ENCODE peak calls at places on chromosome 14, in ten cellular contexts. One of them, this sample, is unnamed.
A peak's percentile ranks its signal among the peaks of the same experiment; 100 is the strongest.

GRCh38 chr14:67068246-67068645 is 121.0 kb upstream of the GARIN2 start:
- DNase-seq in left ventricle myocardium inferior: no peak
- DNase-seq in prostate gland: no peak
- DNase-seq in GM23338: no peak
- DNase-seq in body of pancreas: no peak
- DNase-seq in Peyer's patch: no peak
- DNase-seq in cardiac muscle cell: no peak
- DNase-seq in mesendoderm: no peak
- DNase-seq in aorta: no peak
- DNase-seq in suprapubic skin: no peak
- DNase-seq in this sample: no peak

GRCh38 chr14:30875788-30876053 is 1.4 kb downstream of the COCH start:
- DNase-seq in aorta: no peak
- DNase-seq in cardiac muscle cell: no peak
- DNase-seq in prostate gland: no peak
- DNase-seq in GM23338: peak; percentile 48
- DNase-seq in body of pancreas: no peak
- DNase-seq in left ventricle myocardium inferior: no peak
- DNase-seq in suprapubic skin: no peak
- DNase-seq in Peyer's patch: no peak
- DNase-seq in mesendoderm: no peak
- DNase-seq in this sample: no peak

GRCh38 chr14:77032854-77033621 is 4.5 kb upstream of the IRF2BPL start:
- DNase-seq in Peyer's patch: peak; percentile 87
- DNase-seq in GM23338: peak; percentile 87
- DNase-seq in mesendoderm: peak; percentile 96
- DNase-seq in prostate gland: peak; percentile 97
- DNase-seq in body of pancreas: peak; percentile 96
- DNase-seq in suprapubic skin: peak; percentile 97
- DNase-seq in aorta: peak; percentile 97
- DNase-seq in left ventricle myocardium inferior: peak; percentile 94
- DNase-seq in cardiac muscle cell: peak; percentile 88
- DNase-seq in this sample: peak; percentile 93

GRCh38 chr14:96177766-96178377 is 26.8 kb upstream of the BDKRB2 start:
- DNase-seq in prostate gland: no peak
- DNase-seq in aorta: no peak
- DNase-seq in left ventricle myocardium inferior: no peak
- DNase-seq in Peyer's patch: no peak
- DNase-seq in mesendoderm: no peak
- DNase-seq in cardiac muscle cell: peak; percentile 23
- DNase-seq in body of pancreas: no peak
- DNase-seq in GM23338: no peak
- DNase-seq in suprapubic skin: no peak
- DNase-seq in this sample: no peak

GRCh38 chr14:103448097-103448496 is 62.9 kb downstream of the MARK3 start:
- DNase-seq in prostate gland: no peak
- DNase-seq in Peyer's patch: no peak
- DNase-seq in mesendoderm: no peak
- DNase-seq in suprapubic skin: no peak
- DNase-seq in left ventricle myocardium inferior: no peak
- DNase-seq in aorta: no peak
- DNase-seq in body of pancreas: no peak
- DNase-seq in cardiac muscle cell: no peak
- DNase-seq in GM23338: no peak
- DNase-seq in this sample: no peak

GRCh38 chr14:63203618-63204406 is 431 bp upstream of the RHOJ start:
- DNase-seq in mesendoderm: peak; percentile 92
- DNase-seq in suprapubic skin: peak; percentile 86
- DNase-seq in aorta: peak; percentile 84
- DNase-seq in GM23338: peak; percentile 57
- DNase-seq in cardiac muscle cell: peak; percentile 45
- DNase-seq in body of pancreas: peak; percentile 58
- DNase-seq in left ventricle myocardium inferior: peak; percentile 79
- DNase-seq in prostate gland: peak; percentile 36
- DNase-seq in Peyer's patch: peak; percentile 23
- DNase-seq in this sample: peak; percentile 51

GRCh38 chr14:57725399-57726077 is 140.4 kb downstream of the SLC35F4 start:
- DNase-seq in body of pancreas: no peak
- DNase-seq in suprapubic skin: no peak
- DNase-seq in Peyer's patch: no peak
- DNase-seq in cardiac muscle cell: no peak
- DNase-seq in left ventricle myocardium inferior: no peak
- DNase-seq in mesendoderm: no peak
- DNase-seq in prostate gland: no peak
- DNase-seq in aorta: no peak
- DNase-seq in GM23338: no peak
- DNase-seq in this sample: no peak

GRCh38 chr14:76203086-76204001 is 51.6 kb downstream of the GPATCH2L start:
- DNase-seq in prostate gland: no peak
- DNase-seq in cardiac muscle cell: no peak
- DNase-seq in mesendoderm: peak; percentile 20
- DNase-seq in left ventricle myocardium inferior: no peak
- DNase-seq in body of pancreas: no peak
- DNase-seq in Peyer's patch: no peak
- DNase-seq in GM23338: no peak
- DNase-seq in suprapubic skin: no peak
- DNase-seq in aorta: peak; percentile 59
- DNase-seq in this sample: no peak

GRCh38 chr14:63642229-63642611 is 549 bp upstream of the WDR89 start:
- DNase-seq in cardiac muscle cell: peak; percentile 94
- DNase-seq in left ventricle myocardium inferior: peak; percentile 62
- DNase-seq in prostate gland: peak; percentile 93
- DNase-seq in mesendoderm: peak; percentile 98
- DNase-seq in Peyer's patch: peak; percentile 78
- DNase-seq in body of pancreas: peak; percentile 85
- DNase-seq in suprapubic skin: peak; percentile 85
- DNase-seq in aorta: peak; percentile 80
- DNase-seq in GM23338: peak; percentile 96
- DNase-seq in this sample: peak; percentile 69

GRCh38 chr14:80212025-80212402 is 710 bp upstream of the DIO2 start:
- DNase-seq in suprapubic skin: no peak
- DNase-seq in prostate gland: no peak
- DNase-seq in Peyer's patch: no peak
- DNase-seq in cardiac muscle cell: peak; percentile 4
- DNase-seq in body of pancreas: no peak
- DNase-seq in left ventricle myocardium inferior: no peak
- DNase-seq in mesendoderm: peak; percentile 94
- DNase-seq in aorta: no peak
- DNase-seq in GM23338: peak; percentile 18
- DNase-seq in this sample: no peak

GRCh38 chr14:84541008-84541407 is 988.9 kb upstream of the FLRT2 start:
- DNase-seq in cardiac muscle cell: peak; percentile 73
- DNase-seq in suprapubic skin: no peak
- DNase-seq in Peyer's patch: no peak
- DNase-seq in left ventricle myocardium inferior: no peak
- DNase-seq in aorta: no peak
- DNase-seq in mesendoderm: no peak
- DNase-seq in prostate gland: no peak
- DNase-seq in GM23338: no peak
- DNase-seq in body of pancreas: no peak
- DNase-seq in this sample: no peak

GRCh38 chr14:51020024-51020710 is 74.7 kb downstream of the TRIM9 start:
- DNase-seq in prostate gland: no peak
- DNase-seq in suprapubic skin: no peak
- DNase-seq in aorta: no peak
- DNase-seq in GM23338: no peak
- DNase-seq in left ventricle myocardium inferior: no peak
- DNase-seq in body of pancreas: no peak
- DNase-seq in cardiac muscle cell: peak; percentile 51
- DNase-seq in mesendoderm: peak; percentile 45
- DNase-seq in Peyer's patch: no peak
- DNase-seq in this sample: no peak

GRCh38 chr14:104253901-104254353 is 115.5 kb downstream of the KIF26A start:
- DNase-seq in suprapubic skin: no peak
- DNase-seq in mesendoderm: no peak
- DNase-seq in aorta: no peak
- DNase-seq in body of pancreas: no peak
- DNase-seq in Peyer's patch: no peak
- DNase-seq in cardiac muscle cell: no peak
- DNase-seq in left ventricle myocardium inferior: no peak
- DNase-seq in prostate gland: no peak
- DNase-seq in GM23338: no peak
- DNase-seq in this sample: no peak

DNA sequence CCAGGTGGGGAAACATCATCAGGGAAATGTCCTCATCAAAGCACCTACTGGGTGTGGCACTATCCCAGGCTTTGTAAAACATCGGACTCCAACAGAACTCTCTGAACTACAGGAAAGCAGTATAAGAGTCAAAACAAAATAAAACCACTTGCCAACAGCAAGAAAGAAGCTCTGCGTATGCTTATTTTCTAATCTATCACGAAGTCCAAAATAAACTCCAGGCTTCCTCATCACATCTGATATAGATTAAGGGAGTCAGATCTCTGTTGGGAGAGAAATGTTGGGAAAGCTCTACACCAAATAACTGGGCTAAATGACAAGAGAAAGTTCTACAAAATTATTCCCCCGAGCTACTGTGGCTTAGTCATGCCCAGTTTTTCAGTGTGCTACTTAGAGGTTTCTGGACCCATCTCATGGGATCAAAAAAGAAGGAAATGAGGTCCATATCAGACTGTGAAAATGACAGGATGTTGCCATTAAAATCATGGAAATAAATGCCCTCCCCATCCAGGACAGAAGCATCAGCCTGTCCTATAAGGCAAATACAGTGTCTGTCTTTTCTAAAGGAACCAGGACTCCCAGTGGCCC is 149.6 kb downstream of the STXBP6 start:
- DNase-seq in Peyer's patch: no peak
- DNase-seq in cardiac muscle cell: no peak
- DNase-seq in body of pancreas: no peak
- DNase-seq in prostate gland: no peak
- DNase-seq in left ventricle myocardium inferior: no peak
- DNase-seq in suprapubic skin: no peak
- DNase-seq in aorta: no peak
- DNase-seq in mesendoderm: no peak
- DNase-seq in GM23338: no peak
- DNase-seq in this sample: no peak
- H3K4me1 ChIP-seq in Peyer's patch: peaks cover 3% of the 10 kb centered on the region
- H3K4me1 ChIP-seq in cardiac muscle cell: no peaks in the 10 kb centered on the region
- H3K4me1 ChIP-seq in body of pancreas: peaks cover 33% of the 10 kb centered on the region
- H3K4me1 ChIP-seq in prostate gland: no peaks in the 10 kb centered on the region
- H3K4me1 ChIP-seq in left ventricle myocardium inferior: peaks cover 50% of the 10 kb centered on the region
- H3K4me1 ChIP-seq in suprapubic skin: peaks cover 8% of the 10 kb centered on the region
- H3K4me1 ChIP-seq in aorta: no peaks in the 10 kb centered on the region
- H3K4me1 ChIP-seq in mesendoderm: no peaks in the 10 kb centered on the region
- H3K4me1 ChIP-seq in GM23338: no peaks in the 10 kb centered on the region
- H3K4me1 ChIP-seq in this sample: peaks cover 7% of the 10 kb centered on the region

GRCh38 chr14:89502966-89503365 is 85.9 kb upstream of the FOXN3 start:
- DNase-seq in suprapubic skin: no peak
- DNase-seq in body of pancreas: no peak
- DNase-seq in prostate gland: no peak
- DNase-seq in Peyer's patch: no peak
- DNase-seq in cardiac muscle cell: no peak
- DNase-seq in GM23338: no peak
- DNase-seq in mesendoderm: no peak
- DNase-seq in aorta: no peak
- DNase-seq in left ventricle myocardium inferior: no peak
- DNase-seq in this sample: no peak
- H3K27ac ChIP-seq in suprapubic skin: no peak overlapping the region
- H3K27ac ChIP-seq in body of pancreas: no peak overlapping the region
- H3K27ac ChIP-seq in prostate gland: no peak overlapping the region
- H3K27ac ChIP-seq in Peyer's patch: no peak overlapping the region
- H3K27ac ChIP-seq in cardiac muscle cell: no peak overlapping the region
- H3K27ac ChIP-seq in GM23338: no peak overlapping the region
- H3K27ac ChIP-seq in mesendoderm: no peak overlapping the region
- H3K27ac ChIP-seq in aorta: no peak overlapping the region
- H3K27ac ChIP-seq in left ventricle myocardium inferior: no peak overlapping the region
- H3K27ac ChIP-seq in this sample: no peak overlapping the region

GRCh38 chr14:100589071-100589759 is 2.0 kb upstream of the BEGAIN start:
- DNase-seq in GM23338: peak; percentile 38
- DNase-seq in Peyer's patch: no peak
- DNase-seq in body of pancreas: no peak
- DNase-seq in cardiac muscle cell: no peak
- DNase-seq in prostate gland: no peak
- DNase-seq in left ventricle myocardium inferior: peak; percentile 4
- DNase-seq in aorta: peak; percentile 55
- DNase-seq in suprapubic skin: peak; percentile 47
- DNase-seq in mesendoderm: no peak
- DNase-seq in this sample: no peak
- H3K27me3 ChIP-seq in GM23338: peaks cover 32% of the 10 kb centered on the region
- H3K27me3 ChIP-seq in Peyer's patch: no peaks in the 10 kb centered on the region
- H3K27me3 ChIP-seq in body of pancreas: no peaks in the 10 kb centered on the region
- H3K27me3 ChIP-seq in cardiac muscle cell: peaks cover 77% of the 10 kb centered on the region
- H3K27me3 ChIP-seq in prostate gland: no peaks in the 10 kb centered on the region
- H3K27me3 ChIP-seq in left ventricle myocardium inferior: peaks cover 94% of the 10 kb centered on the region
- H3K27me3 ChIP-seq in aorta: no peaks in the 10 kb centered on the region
- H3K27me3 ChIP-seq in suprapubic skin: peaks cover 59% of the 10 kb centered on the region
- H3K27me3 ChIP-seq in mesendoderm: peaks cover 5% of the 10 kb centered on the region
- H3K27me3 ChIP-seq in this sample: peaks cover 53% of the 10 kb centered on the region

GRCh38 chr14:65431951-65432350 is 19.4 kb downstream of the FUT8 start:
- DNase-seq in mesendoderm: no peak
- DNase-seq in aorta: no peak
- DNase-seq in left ventricle myocardium inferior: no peak
- DNase-seq in suprapubic skin: no peak
- DNase-seq in GM23338: no peak
- DNase-seq in Peyer's patch: no peak
- DNase-seq in cardiac muscle cell: no peak
- DNase-seq in prostate gland: no peak
- DNase-seq in body of pancreas: no peak
- DNase-seq in this sample: no peak

GRCh38 chr14:65429757-65430156 is 17.2 kb downstream of the FUT8 start:
- DNase-seq in aorta: no peak
- DNase-seq in prostate gland: no peak
- DNase-seq in cardiac muscle cell: no peak
- DNase-seq in GM23338: no peak
- DNase-seq in Peyer's patch: no peak
- DNase-seq in mesendoderm: no peak
- DNase-seq in suprapubic skin: no peak
- DNase-seq in body of pancreas: no peak
- DNase-seq in left ventricle myocardium inferior: no peak
- DNase-seq in this sample: no peak

GRCh38 chr14:65432361-65432948 is 19.9 kb downstream of the FUT8 start:
- DNase-seq in Peyer's patch: no peak
- DNase-seq in suprapubic skin: no peak
- DNase-seq in aorta: no peak
- DNase-seq in prostate gland: no peak
- DNase-seq in cardiac muscle cell: no peak
- DNase-seq in left ventricle myocardium inferior: no peak
- DNase-seq in mesendoderm: peak; percentile 36
- DNase-seq in body of pancreas: no peak
- DNase-seq in GM23338: no peak
- DNase-seq in this sample: no peak

GRCh38 chr14:65433157-65433556 is 20.6 kb downstream of the FUT8 start:
- DNase-seq in Peyer's patch: no peak
- DNase-seq in left ventricle myocardium inferior: no peak
- DNase-seq in mesendoderm: no peak
- DNase-seq in prostate gland: no peak
- DNase-seq in cardiac muscle cell: no peak
- DNase-seq in GM23338: no peak
- DNase-seq in aorta: no peak
- DNase-seq in suprapubic skin: no peak
- DNase-seq in body of pancreas: no peak
- DNase-seq in this sample: no peak

DNA sequence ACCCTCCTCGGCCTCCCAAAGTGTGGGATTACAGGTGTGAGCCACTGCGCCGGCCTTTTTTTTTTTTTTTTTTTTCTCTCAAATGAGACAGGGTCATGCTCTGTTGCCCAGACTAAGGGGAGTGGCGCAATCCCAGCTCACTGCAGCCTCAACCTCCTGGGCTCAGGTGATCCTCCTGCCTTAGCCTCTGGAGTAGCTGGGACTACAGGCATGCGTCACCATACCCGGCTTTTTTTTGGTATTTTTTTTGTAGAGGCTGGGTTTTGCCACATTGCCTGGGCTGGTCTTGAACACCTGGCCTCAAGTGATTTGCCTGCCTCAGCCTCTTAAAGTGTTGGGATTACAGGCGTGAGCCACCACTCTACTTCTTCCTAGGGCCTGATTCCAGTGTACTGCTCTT is 18.7 kb downstream of the FUT8 start:
- DNase-seq in Peyer's patch: no peak
- DNase-seq in left ventricle myocardium inferior: no peak
- DNase-seq in body of pancreas: no peak
- DNase-seq in mesendoderm: no peak
- DNase-seq in GM23338: no peak
- DNase-seq in suprapubic skin: no peak
- DNase-seq in cardiac muscle cell: no peak
- DNase-seq in aorta: no peak
- DNase-seq in prostate gland: no peak
- DNase-seq in this sample: no peak
- H3K4me1 ChIP-seq in Peyer's patch: no peaks in the 10 kb centered on the region
- H3K4me1 ChIP-seq in left ventricle myocardium inferior: peaks cover 23% of the 10 kb centered on the region
- H3K4me1 ChIP-seq in body of pancreas: no peaks in the 10 kb centered on the region
- H3K4me1 ChIP-seq in mesendoderm: peaks cover 2% of the 10 kb centered on the region
- H3K4me1 ChIP-seq in GM23338: peaks cover 21% of the 10 kb centered on the region
- H3K4me1 ChIP-seq in suprapubic skin: no peaks in the 10 kb centered on the region
- H3K4me1 ChIP-seq in cardiac muscle cell: peaks cover 13% of the 10 kb centered on the region
- H3K4me1 ChIP-seq in aorta: no peaks in the 10 kb centered on the region
- H3K4me1 ChIP-seq in prostate gland: no peaks in the 10 kb centered on the region
- H3K4me1 ChIP-seq in this sample: peaks cover 25% of the 10 kb centered on the region

This sample was measured in lower lobe of right lung.